ENCODE peak calls at places on chromosome 4, in nine cellular contexts. Q, I, O, J, V, A, G, S and N are unnamed samples.

GRCh38 chr4:2817701-2818350 is 24.9 kb downstream of the SH3BP2 start:
- DNase-seq in Q (peak; percentile 53), I (peak; percentile 83), O (no peak), J (no peak), V (no peak), A (no peak), G (peak; percentile 67), S (peak; percentile 86), N (no peak)

GRCh38 chr4:180054291-180054690 is 2188.9 kb upstream of the TENM3 start:
- DNase-seq in Q (no peak), I (no peak), O (no peak), J (no peak), V (no peak), A (no peak), G (no peak), S (no peak), N (no peak)

GRCh38 chr4:11632015-11632414 is 203.3 kb upstream of the HS3ST1 start:
- DNase-seq in Q (no peak), I (no peak), O (no peak), J (no peak), V (no peak), A (no peak), G (no peak), S (no peak), N (no peak)

GRCh38 chr4:86876894-86877685 is 15.1 kb downstream of the C4orf36 start:
- DNase-seq in Q (no peak), I (no peak), O (no peak), J (no peak), V (no peak), A (no peak), G (no peak), S (no peak), N (no peak)

GRCh38 chr4:43242611-43243010 is 350.1 kb downstream of the GRXCR1 start:
- DNase-seq in Q (no peak), I (no peak), O (no peak), J (peak; percentile 39), V (no peak), A (no peak), G (no peak), S (no peak), N (no peak)

GRCh38 chr4:1499465-1499864 is 93.2 kb upstream of the NKX1-1 start:
- DNase-seq in Q (peak; percentile 26), I (no peak), O (peak; percentile 30), J (no peak), V (no peak), A (no peak), G (no peak), S (no peak), N (peak; percentile 63)

GRCh38 chr4:165612936-165613335 is 234.1 kb downstream of the CPE start:
- DNase-seq in Q (no peak), I (no peak), O (no peak), J (no peak), V (no peak), A (no peak), G (no peak), S (no peak), N (no peak)

GRCh38 chr4:7763788-7764187 is 175.9 kb downstream of the AFAP1 start:
- DNase-seq in Q (no peak), I (no peak), O (no peak), J (peak; percentile 87), V (no peak), A (no peak), G (no peak), S (no peak), N (no peak)

GRCh38 chr4:145012841-145013240 is 85.2 kb downstream of the ANAPC10 start:
- DNase-seq in Q (no peak), I (no peak), O (no peak), J (peak; percentile 71), V (no peak), A (no peak), G (no peak), S (no peak), N (no peak)

GRCh38 chr4:186844059-186844681 is 120.5 kb upstream of the FAT1 start:
- DNase-seq in Q (peak; percentile 49), I (peak; percentile 38), O (no peak), J (peak; percentile 70), V (peak; percentile 70), A (no peak), G (no peak), S (peak; percentile 25), N (no peak)

GRCh38 chr4:156113138-156113537 is 159.5 kb upstream of the CTSO start:
- DNase-seq in Q (no peak), I (no peak), O (no peak), J (no peak), V (no peak), A (no peak), G (no peak), S (no peak), N (no peak)

GRCh38 chr4:34644716-34645115 is 1599.6 kb downstream of the ARAP2 start:
- DNase-seq in Q (no peak), I (no peak), O (no peak), J (no peak), V (no peak), A (no peak), G (no peak), S (no peak), N (no peak)

GRCh38 chr4:26083987-26084386 is 170.0 kb downstream of the SMIM20 start:
- DNase-seq in Q (peak; percentile 59), I (no peak), O (no peak), J (peak; percentile 95), V (peak; percentile 78), A (no peak), G (no peak), S (peak; percentile 71), N (no peak)

GRCh38 chr4:88728146-88728545 is 30.5 kb upstream of the NAP1L5 start:
- DNase-seq in Q (peak; percentile 69), I (no peak), O (no peak), J (no peak), V (no peak), A (peak; percentile 47), G (no peak), S (no peak), N (no peak)
- H3K36me3 ChIP-seq in Q (peaks cover 6% of the 10 kb centered on the region), I (no peaks in the 10 kb centered on the region), O (peaks cover 98% of the 10 kb centered on the region), J (peaks cover 45% of the 10 kb centered on the region), V (peaks cover 7% of the 10 kb centered on the region), A (peaks cover 74% of the 10 kb centered on the region), G (peaks cover 96% of the 10 kb centered on the region), S (no peaks in the 10 kb centered on the region), N (peaks cover 81% of the 10 kb centered on the region)

GRCh38 chr4:6672131-6672530 is 21.5 kb upstream of the S100P start:
- DNase-seq in Q (no peak), I (no peak), O (no peak), J (no peak), V (no peak), A (no peak), G (no peak), S (no peak), N (no peak)
- TF ChIP-seq CTCF in Q (no peak), I (no peak), O (no peak), J (no peak), V (no peak), A (no peak), G (no peak), S (no peak), N (no peak)

GRCh38 chr4:168841682-168842019 is 168.4 kb downstream of the CBR4 start:
- DNase-seq in Q (no peak), I (no peak), O (no peak), J (no peak), V (no peak), A (no peak), G (no peak), S (no peak), N (no peak)

GRCh38 chr4:168840988-168841681 is 168.9 kb downstream of the CBR4 start:
- DNase-seq in Q (no peak), I (no peak), O (no peak), J (no peak), V (no peak), A (peak; percentile 44), G (no peak), S (no peak), N (no peak)

GRCh38 chr4:168840386-168840763 is 169.7 kb downstream of the CBR4 start:
- DNase-seq in Q (no peak), I (no peak), O (no peak), J (no peak), V (no peak), A (no peak), G (no peak), S (no peak), N (no peak)

GRCh38 chr4:168837922-168838321 is 172.1 kb downstream of the CBR4 start:
- DNase-seq in Q (peak; percentile 34), I (no peak), O (no peak), J (no peak), V (no peak), A (no peak), G (no peak), S (no peak), N (no peak)

GRCh38 chr4:168839758-168840385 is 170.2 kb downstream of the CBR4 start:
- DNase-seq in Q (no peak), I (no peak), O (no peak), J (no peak), V (no peak), A (no peak), G (no peak), S (peak; percentile 44), N (no peak)
- H3K4me1 ChIP-seq in Q (peaks cover 78% of the 10 kb centered on the region), I (no peaks in the 10 kb centered on the region), O (peaks cover 7% of the 10 kb centered on the region), J (peaks cover 37% of the 10 kb centered on the region), V (no peaks in the 10 kb centered on the region), A (peaks cover 37% of the 10 kb centered on the region), G (peaks cover 93% of the 10 kb centered on the region), S (peaks cover 17% of the 10 kb centered on the region), N (no peaks in the 10 kb centered on the region)

GRCh38 chr4:102531441-102531840 is 30.3 kb downstream of the NFKB1 start:
- DNase-seq in Q (no peak), I (no peak), O (no peak), J (peak; percentile 25), V (no peak), A (no peak), G (no peak), S (no peak), N (no peak)
- H3K36me3 ChIP-seq in Q (peaks cover 2% of the 10 kb centered on the region), I (no peaks in the 10 kb centered on the region), O (peaks cover 8% of the 10 kb centered on the region), J (peaks cover 1% of the 10 kb centered on the region), V (no peaks in the 10 kb centered on the region), A (peaks cover 13% of the 10 kb centered on the region), G (peaks cover 35% of the 10 kb centered on the region), S (no peaks in the 10 kb centered on the region), N (peaks cover 42% of the 10 kb centered on the region)